ENCODE peak calls at places on chromosomes 7 and 10, in nine cellular contexts. T, H, I, K, G, P, E, Z and M are unnamed samples.

GRCh38 chr10:44046605-44047004 is 338.3 kb downstream of the CXCL12 start:
- DNase-seq in H (no peak), K (no peak), E (peak), T (no peak), I (no peak), G (no peak), Z (no peak), P (peak), M (peak)

GRCh38 chr10:35495521-35496238 is 109.5 kb upstream of the GJD4 start:
- DNase-seq in G (no peak), P (no peak), Z (no peak), I (no peak), T (no peak), H (no peak), E (no peak), K (no peak), M (no peak)

GRCh38 chr7:126716321-126716720 is 536.4 kb downstream of the GRM8 start:
- DNase-seq in Z (no peak), P (no peak), T (no peak), K (no peak), G (no peak), H (no peak), E (no peak), I (no peak), M (no peak)

GRCh38 chr10:113103131-113103830 is 153.2 kb downstream of the TCF7L2 start:
- DNase-seq in P (no peak), K (no peak), H (no peak), I (no peak), T (no peak), E (peak), Z (no peak), G (no peak), M (no peak)

GRCh38 chr10:26274391-26274790 is 57.8 kb downstream of the GAD2 start:
- DNase-seq in G (no peak), I (no peak), T (no peak), E (no peak), H (no peak), Z (no peak), P (no peak), K (no peak), M (no peak)

GRCh38 chr7:16359201-16359600 is 62.1 kb downstream of the CRPPA start:
- DNase-seq in I (no peak), H (no peak), P (no peak), E (no peak), K (no peak), G (no peak), Z (peak), T (no peak), M (no peak)

GRCh38 chr10:15015451-15015850 is 28.3 kb upstream of the OLAH start:
- DNase-seq in T (no peak), Z (no peak), H (no peak), I (no peak), K (no peak), G (no peak), P (no peak), E (no peak), M (no peak)

GRCh38 chr10:28668363-28669226 is 8.7 kb upstream of the BAMBI start:
- DNase-seq in K (peak), T (no peak), G (no peak), I (peak), H (peak), P (peak), Z (no peak), E (peak), M (no peak)

GRCh38 chr7:18087687-18088078 is 60.0 kb upstream of the PRPS1L1 start:
- DNase-seq in E (no peak), P (peak), K (no peak), G (no peak), H (peak), I (peak), T (no peak), Z (no peak), M (no peak)

GRCh38 chr7:137681657-137682562 is 164.9 kb downstream of the DGKI start:
- DNase-seq in K (no peak), Z (no peak), I (no peak), P (peak), E (peak), T (no peak), H (no peak), G (no peak), M (peak)

GRCh38 chr10:24208661-24209420 is at the start of gene KIAA1217:
- DNase-seq in K (no peak), Z (no peak), I (peak), T (no peak), H (peak), E (peak), P (peak), G (no peak), M (no peak)